ENCODE peak calls at places on chromosomes 16 and 17, in six cellular contexts. T is naive thymus-derived CD8-positive, alpha-beta T cell; V is stromal cell of bone marrow; G is AG09319; I is effector CD4-positive, alpha-beta T cell; H is H7. C is an unnamed sample.
A peak's percentile ranks its signal among the peaks of the same experiment; 100 is the strongest.

GRCh38 chr17:42127414-42127813 is 4.8 kb downstream of the HSPB9 start:
- DNase-seq in T (no peak), V (no peak), G (no peak), I (no peak), H (no peak), C (no peak)

GRCh38 chr16:54817432-54817831 is 113.2 kb upstream of the IRX5 start:
- DNase-seq in T (no peak), V (peak; percentile 36), G (no peak), I (no peak), H (peak; percentile 25), C (no peak)

GRCh38 chr17:6910987-6911603 is 79.6 kb upstream of the TEKT1 start:
- DNase-seq in T (no peak), V (peak; percentile 45), G (no peak), I (no peak), H (peak; percentile 54), C (no peak)

GRCh38 chr17:74519951-74520553 is 11.2 kb downstream of the CD300LB start:
- DNase-seq in T (no peak), V (no peak), G (no peak), I (no peak), H (no peak), C (no peak)

GRCh38 chr16:66382966-66383299 is 16.4 kb downstream of the CDH5 start:
- DNase-seq in T (no peak), V (no peak), G (no peak), I (no peak), H (peak; percentile 47), C (peak; percentile 41)

GRCh38 chr17:4900231-4901107 is 1.1 kb downstream of the C17orf107 start:
- DNase-seq in T (peak; percentile 30), V (no peak), G (no peak), I (peak; percentile 58), H (peak; percentile 93), C (no peak)

GRCh38 chr16:70253291-70254094 is 1.8 kb upstream of the EXOSC6 start:
- DNase-seq in T (no peak), V (peak; percentile 12), G (no peak), I (peak; percentile 28), H (peak; percentile 77), C (no peak)

GRCh38 chr17:59678946-59679345 is 28.3 kb downstream of the PTRH2 start:
- DNase-seq in T (no peak), V (no peak), G (no peak), I (no peak), H (no peak), C (no peak)

GRCh38 chr16:78684040-78684611 is 584.7 kb downstream of the WWOX start:
- DNase-seq in T (no peak), V (peak; percentile 95), G (peak; percentile 53), I (no peak), H (no peak), C (no peak)

C was measured in AG04449.